ENCODE peak calls at places on chromosome 20, in nine cellular contexts. Z is neural crest cell, G is fibroblast of lung, K is mesothelial cell of epicardium, B is mammary epithelial cell, S is AG09309, L is progenitor cell of endocrine pancreas, O is fibroblast of villous mesenchyme, E is left lung. R is an unnamed sample.

GRCh38 chr20:19923762-19924161 is 93.4 kb upstream of the NAA20 start:
- DNase-seq in B (no peak), O (no peak), Z (no peak), L (no peak), E (no peak), K (no peak), G (no peak), S (no peak), R (no peak)

GRCh38 chr20:9912858-9913434 is 74.1 kb upstream of the PAK5 start:
- DNase-seq in O (peak), E (no peak), L (peak), S (peak), Z (peak), K (peak), G (peak), B (peak), R (peak)

GRCh38 chr20:56710577-56711465 is 81.7 kb downstream of the TFAP2C start:
- DNase-seq in O (peak), K (no peak), Z (no peak), B (peak), S (no peak), E (no peak), L (no peak), G (peak), R (peak)

GRCh38 chr20:42308980-42309524 is 690.9 kb upstream of the CHD6 start:
- DNase-seq in Z (no peak), O (no peak), S (no peak), E (no peak), B (no peak), L (no peak), K (no peak), G (no peak), R (no peak)

GRCh38 chr20:64131406-64131805 is 24.0 kb upstream of the NPBWR2 start:
- DNase-seq in G (no peak), B (peak), L (no peak), E (peak), S (no peak), O (peak), K (peak), Z (no peak), R (peak)

GRCh38 chr20:47468290-47469050 is 33.2 kb upstream of the NCOA3 start:
- DNase-seq in S (no peak), B (no peak), L (no peak), G (peak), O (peak), Z (no peak), K (no peak), E (no peak), R (no peak)

GRCh38 chr20:15836634-15837033 is 736.6 kb downstream of the KIF16B start:
- DNase-seq in Z (no peak), K (no peak), O (no peak), G (no peak), B (peak), L (no peak), E (no peak), S (no peak), R (no peak)

GRCh38 chr20:39775110-39775509 is 813.0 kb downstream of the DHX35 start:
- DNase-seq in K (no peak), S (peak), Z (no peak), L (no peak), B (peak), O (peak), E (no peak), G (peak), R (peak)

GRCh38 chr20:32966382-32966781 is 37.9 kb downstream of the SUN5 start:
- DNase-seq in E (no peak), G (no peak), O (no peak), B (no peak), K (no peak), S (no peak), L (no peak), Z (no peak), R (no peak)

GRCh38 chr20:46828471-46828870 is 66.2 kb upstream of the EYA2 start:
- DNase-seq in B (peak), L (no peak), Z (no peak), E (no peak), O (peak), K (no peak), S (peak), G (peak), R (no peak)

GRCh38 chr20:46022411-46023147 is 6.4 kb upstream of the SLC12A5 start:
- DNase-seq in S (no peak), L (peak), B (peak), G (no peak), K (peak), O (peak), E (peak), Z (peak), R (peak)

GRCh38 chr20:53664121-53664520 is 70.5 kb upstream of the ZNF217 start:
- DNase-seq in K (no peak), S (no peak), B (no peak), G (no peak), O (no peak), E (no peak), Z (no peak), L (no peak), R (peak)

GRCh38 chr20:58485326-58485725 is 29.9 kb downstream of the APCDD1L start:
- DNase-seq in Z (no peak), S (no peak), B (no peak), G (peak), K (no peak), O (no peak), E (no peak), L (no peak), R (no peak)

GRCh38 chr20:61310954-61311353 is 58.9 kb downstream of the CDH4 start:
- DNase-seq in G (no peak), B (no peak), Z (no peak), L (no peak), E (no peak), S (no peak), O (no peak), K (no peak), R (no peak)

GRCh38 chr20:44501448-44501847 is 20.4 kb downstream of the SERINC3 start:
- DNase-seq in O (peak), E (no peak), K (no peak), B (no peak), Z (no peak), G (no peak), S (peak), L (no peak), R (peak)

GRCh38 chr20:9280654-9281053 is 211.8 kb downstream of the PLCB4 start:
- DNase-seq in G (no peak), B (no peak), L (no peak), S (peak), E (no peak), O (no peak), K (no peak), Z (no peak), R (no peak)

GRCh38 chr20:58555078-58555765 is 40.0 kb upstream of the APCDD1L start:
- DNase-seq in K (no peak), E (no peak), O (peak), Z (no peak), L (no peak), B (peak), S (peak), G (peak), R (peak)

GRCh38 chr20:47233333-47234188 is 122.9 kb downstream of the ZMYND8 start:
- DNase-seq in O (peak), G (peak), L (no peak), E (no peak), B (no peak), Z (no peak), S (peak), K (no peak), R (no peak)

GRCh38 chr20:11689262-11689661 is 228.4 kb upstream of the BTBD3 start:
- DNase-seq in L (no peak), E (no peak), Z (no peak), O (no peak), S (no peak), K (no peak), G (no peak), B (no peak), R (no peak)

GRCh38 chr20:11694467-11694866 is 223.2 kb upstream of the BTBD3 start:
- DNase-seq in K (no peak), Z (no peak), E (no peak), S (no peak), G (no peak), B (no peak), L (no peak), O (no peak), R (no peak)

GRCh38 chr20:11691766-11692165 is 225.9 kb upstream of the BTBD3 start:
- DNase-seq in K (no peak), G (no peak), E (no peak), L (no peak), O (no peak), Z (no peak), S (no peak), B (no peak), R (no peak)

GRCh38 chr20:11697055-11697454 is 220.6 kb upstream of the BTBD3 start:
- DNase-seq in K (no peak), O (no peak), S (no peak), E (no peak), L (no peak), G (no peak), B (no peak), Z (no peak), R (no peak)

GRCh38 chr20:11692567-11692966 is 225.1 kb upstream of the BTBD3 start:
- DNase-seq in L (no peak), Z (no peak), E (no peak), K (no peak), O (no peak), G (no peak), B (no peak), S (no peak), R (no peak)
- TF ChIP-seq CTCF in L (no peak), Z (no peak), E (no peak), K (no peak), O (no peak), G (no peak), B (no peak), S (no peak), R (no peak)

DNA sequence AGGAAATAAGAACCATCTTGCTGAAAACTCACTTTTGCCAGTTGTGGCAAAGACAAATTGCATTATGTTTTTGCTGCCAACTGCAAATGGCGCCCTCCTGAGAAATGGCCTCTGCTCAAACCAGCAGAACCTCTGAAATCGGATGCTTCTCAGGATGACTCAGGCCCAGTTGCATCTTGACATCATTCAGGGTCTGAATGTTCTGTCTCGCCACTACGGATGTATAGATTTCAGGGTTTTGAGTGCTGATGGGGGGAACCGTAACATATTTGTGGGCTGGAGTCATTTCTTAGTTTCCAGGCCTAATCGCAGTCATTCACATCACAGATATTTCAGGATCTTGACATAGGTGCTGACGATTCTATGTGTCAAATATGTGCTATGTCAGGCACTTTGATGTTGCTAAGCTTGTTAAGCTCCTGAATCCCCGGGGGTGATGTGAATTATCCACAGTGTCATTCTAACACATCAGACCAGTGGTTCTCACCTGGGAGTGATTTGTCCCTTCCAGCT is 207.1 kb downstream of the NFATC2 start:
- DNase-seq in Z (no peak), O (peak), L (no peak), B (peak), S (peak), E (no peak), K (no peak), G (peak), R (peak)
- TF ChIP-seq CTCF in Z (no peak), O (no peak), L (no peak), B (no peak), S (peak), E (no peak), K (no peak), G (peak), R (no peak)

GRCh38 chr20:36398515-36398914 is 92.4 kb downstream of the DLGAP4 start:
- DNase-seq in K (no peak), Z (no peak), G (no peak), O (no peak), E (no peak), S (no peak), B (no peak), L (no peak), R (no peak)

GRCh38 chr20:36399969-36400545 is 93.9 kb downstream of the DLGAP4 start:
- DNase-seq in E (no peak), Z (no peak), K (no peak), L (no peak), S (no peak), B (no peak), O (no peak), G (no peak), R (no peak)

GRCh38 chr20:36401336-36401735 is 95.2 kb downstream of the DLGAP4 start:
- DNase-seq in S (no peak), G (no peak), E (no peak), Z (no peak), B (no peak), O (no peak), K (no peak), L (no peak), R (no peak)

GRCh38 chr20:36400901-36401300 is 94.8 kb downstream of the DLGAP4 start:
- DNase-seq in Z (no peak), B (no peak), L (no peak), S (no peak), O (no peak), E (no peak), G (no peak), K (no peak), R (no peak)

GRCh38 chr20:36399147-36399968 is 93.2 kb downstream of the DLGAP4 start:
- DNase-seq in G (peak), S (no peak), E (no peak), K (no peak), B (peak), L (peak), Z (peak), O (peak), R (peak)
- TF ChIP-seq CTCF in G (peak), S (peak), E (no peak), K (no peak), B (peak), L (peak), Z (peak), O (peak), R (no peak)

DNA sequence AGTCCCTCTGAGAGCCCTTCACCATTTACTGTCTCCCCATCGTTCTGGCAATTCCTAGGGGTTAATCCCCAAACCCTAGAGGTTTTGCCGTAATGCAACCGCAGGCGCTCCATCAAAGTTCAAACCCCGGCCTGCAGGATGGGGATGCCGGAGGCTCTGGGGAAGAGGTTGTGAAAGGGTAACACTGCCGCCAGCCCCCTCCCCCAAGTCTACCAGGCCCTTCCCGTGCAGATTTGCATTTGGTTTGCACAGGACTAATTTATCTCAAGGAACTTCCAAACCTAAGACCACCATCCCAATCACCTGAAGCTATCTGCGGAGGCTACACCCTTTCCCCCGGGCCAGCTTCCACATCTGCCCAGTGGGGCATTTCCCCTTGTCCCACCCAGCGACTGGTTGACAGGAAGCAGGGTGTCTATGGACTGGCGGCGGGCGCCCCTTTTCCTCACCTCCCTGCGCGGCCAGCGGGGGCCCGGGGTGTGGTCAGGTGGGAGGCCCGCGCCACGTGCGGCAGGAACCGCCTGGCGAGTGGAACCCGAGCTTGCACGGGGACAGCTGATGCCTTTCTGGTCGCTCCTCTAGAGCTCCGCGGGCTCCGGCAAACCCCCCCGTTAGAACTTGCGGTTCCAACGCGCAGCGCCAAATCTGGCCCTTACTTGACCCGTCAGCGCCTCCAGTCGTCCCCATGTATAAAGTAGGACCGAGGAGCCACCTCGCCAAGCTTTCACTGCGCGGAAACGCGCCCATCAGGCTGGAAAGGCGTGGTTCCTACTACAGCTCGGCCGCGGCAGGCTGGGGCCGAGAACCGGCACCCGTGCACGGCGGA is 9.4 kb upstream of the SLC4A11 start:
- DNase-seq in Z (peak), E (peak), S (no peak), B (no peak), K (no peak), G (peak), O (peak), L (no peak), R (no peak)
- TF ChIP-seq CTCF in Z (no peak), E (no peak), S (no peak), B (no peak), K (no peak), G (no peak), O (no peak), L (no peak), R (no peak)

GRCh38 chr20:1777476-1777820 is 117.8 kb upstream of the SIRPA start:
- DNase-seq in O (no peak), L (no peak), S (no peak), G (no peak), K (no peak), B (no peak), Z (no peak), E (no peak), R (no peak)
- TF ChIP-seq CTCF in O (no peak), L (no peak), S (no peak), G (no peak), K (peak), B (no peak), Z (no peak), E (no peak), R (no peak)

DNA sequence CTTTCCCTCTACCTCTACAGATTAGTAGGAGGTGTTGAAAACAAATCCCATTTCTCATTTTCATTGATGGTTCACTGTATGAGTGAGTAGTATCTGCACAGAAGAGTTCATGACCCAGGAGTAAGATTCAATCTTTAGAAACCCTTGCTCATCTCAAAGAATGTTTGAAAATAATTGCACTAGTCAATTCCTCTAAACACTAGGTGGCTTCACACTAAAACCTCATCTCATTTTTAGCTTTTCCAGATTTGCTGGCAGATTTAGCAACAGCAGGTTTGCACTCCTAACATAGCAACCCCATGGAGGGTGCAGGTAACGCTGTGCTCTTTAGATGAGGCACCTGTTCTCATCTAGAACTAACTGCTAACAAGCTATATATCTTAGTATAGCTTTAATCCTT is 439.9 kb downstream of the HAO1 start:
- DNase-seq in O (no peak), K (no peak), B (no peak), S (no peak), L (no peak), Z (no peak), E (no peak), G (no peak), R (no peak)
- TF ChIP-seq CTCF in O (no peak), K (no peak), B (no peak), S (no peak), L (no peak), Z (no peak), E (no peak), G (no peak), R (no peak)

GRCh38 chr20:62449951-62450815 is 22.8 kb upstream of the RBBP8NL start:
- DNase-seq in B (no peak), G (no peak), S (no peak), L (no peak), E (no peak), Z (no peak), O (no peak), K (no peak), R (no peak)
- TF ChIP-seq CTCF in B (no peak), G (no peak), S (no peak), L (no peak), E (no peak), Z (no peak), O (no peak), K (no peak), R (no peak)

GRCh38 chr20:35432430-35432735 is 5.6 kb downstream of the GDF5 start:
- DNase-seq in S (no peak), B (no peak), K (no peak), E (no peak), O (no peak), L (no peak), G (no peak), Z (no peak), R (no peak)
- TF ChIP-seq CTCF in S (no peak), B (no peak), K (no peak), E (no peak), O (no peak), L (no peak), G (no peak), Z (no peak), R (no peak)

GRCh38 chr20:49811825-49812462 is 684 bp upstream of the SLC9A8 start:
- DNase-seq in O (peak), S (no peak), E (no peak), L (no peak), K (no peak), G (peak), Z (no peak), B (no peak), R (peak)

GRCh38 chr20:49814057-49814675 is 1.5 kb downstream of the SLC9A8 start:
- DNase-seq in L (no peak), G (no peak), K (no peak), O (no peak), E (no peak), Z (no peak), B (peak), S (no peak), R (peak)

GRCh38 chr20:49810491-49811190 is 2.0 kb upstream of the SLC9A8 start:
- DNase-seq in K (no peak), B (no peak), L (no peak), E (no peak), O (no peak), Z (no peak), S (no peak), G (no peak), R (no peak)

GRCh38 chr20:49813305-49813974 is 812 bp downstream of the SLC9A8 start:
- DNase-seq in K (no peak), E (no peak), L (no peak), O (no peak), Z (no peak), S (no peak), G (no peak), B (no peak), R (no peak)

DNA sequence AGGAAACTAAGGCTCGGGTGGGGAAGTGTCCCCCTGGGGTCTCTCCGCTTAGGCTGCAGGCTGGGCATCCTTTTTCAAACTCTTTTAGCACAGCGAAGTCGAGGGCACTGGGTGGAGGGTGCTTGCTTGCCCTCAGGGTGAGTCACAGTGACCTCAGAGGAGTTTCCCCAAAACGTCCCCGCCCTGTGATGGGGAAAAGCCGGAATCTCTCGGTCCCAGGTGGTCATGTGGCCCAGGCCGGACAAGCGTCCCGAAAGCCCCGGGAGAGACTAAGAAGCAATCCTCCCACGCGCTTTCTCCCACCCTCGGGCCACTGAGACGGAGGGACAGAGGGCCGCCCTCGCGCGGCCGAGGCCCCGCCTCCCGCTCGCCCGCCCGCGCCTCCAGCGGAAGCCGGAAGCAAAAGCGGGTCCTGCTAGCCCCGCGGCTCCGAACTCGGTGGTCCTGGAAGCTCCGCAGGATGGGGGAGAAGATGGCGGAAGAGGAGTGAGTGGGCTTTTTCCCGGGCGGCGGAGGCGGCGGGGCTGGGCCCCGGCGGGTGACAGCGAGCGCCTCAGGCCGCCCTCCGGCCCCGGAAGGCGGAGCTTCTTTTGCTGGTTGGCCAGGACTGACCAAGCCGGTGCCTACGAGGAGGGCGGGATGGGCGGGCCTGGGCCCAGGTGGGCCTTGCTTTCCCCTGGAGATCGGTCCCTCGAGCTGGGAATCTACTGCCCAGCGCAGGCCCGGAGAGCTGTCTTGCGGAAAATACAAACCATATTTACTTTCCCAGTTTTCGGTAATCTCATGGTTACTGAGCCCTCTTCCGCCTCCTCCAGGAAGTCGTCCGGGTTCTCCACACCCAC is at the start of gene SLC9A8:
- DNase-seq in Z (peak), L (peak), O (peak), G (peak), K (peak), E (peak), S (no peak), B (peak), R (peak)
- TF ChIP-seq CTCF in Z (peak), L (peak), O (peak), G (peak), K (no peak), E (peak), S (peak), B (peak), R (no peak)